ENCODE peak calls at places on chromosomes 5 and 9, in ten cellular contexts. Q is posterior vena cava; S is uterus; G is WERI-Rb-1; M is erythroblast; L is activated T-cell treated with anti-CD3 and anti-CD28 coated beads for 1 hour; O is HepG2; R is HuH-7; Y is H9; W is activated CD4-positive, CD25-positive, alpha-beta regulatory T cell treated with anti-CD3 and anti-CD28 coated beads, Interleukin-2, amount 50 U/mL, for 16 hours. N is an unnamed sample.

GRCh38 chr9:109010676-109011655 is 2.3 kb downstream of the CTNNAL1 start:
- DNase-seq in Q (no peak), S (no peak), G (no peak), M (peak), L (peak), O (peak), R (peak), Y (no peak), W (peak), N (no peak)

GRCh38 chr5:9015250-9015936 is 530.5 kb downstream of the SEMA5A start:
- DNase-seq in Q (no peak), S (no peak), G (no peak), M (no peak), L (no peak), O (no peak), R (no peak), Y (no peak), W (no peak), N (no peak)

GRCh38 chr5:180439911-180440769 is 54.0 kb upstream of the CNOT6 start:
- DNase-seq in Q (peak), S (no peak), G (no peak), M (no peak), L (no peak), O (no peak), R (no peak), Y (peak), W (no peak), N (no peak)

GRCh38 chr5:96374653-96375052 is 58.4 kb downstream of the PCSK1 start:
- DNase-seq in Q (no peak), S (no peak), G (no peak), M (no peak), L (no peak), O (no peak), R (no peak), Y (no peak), W (no peak), N (no peak)

GRCh38 chr5:179827684-179828083 is 7.0 kb downstream of the SQSTM1 start:
- DNase-seq in Q (peak), S (no peak), G (no peak), M (no peak), L (no peak), O (no peak), R (no peak), Y (no peak), W (no peak), N (no peak)

GRCh38 chr9:91187965-91188344 is 173.8 kb downstream of the AUH start:
- DNase-seq in Q (no peak), S (no peak), G (no peak), M (no peak), L (no peak), O (no peak), R (no peak), Y (no peak), W (no peak), N (no peak)

GRCh38 chr5:6488021-6488420 is 39.4 kb downstream of the UBE2QL1 start:
- DNase-seq in Q (no peak), S (no peak), G (no peak), M (no peak), L (no peak), O (no peak), R (no peak), Y (no peak), W (no peak), N (no peak)

GRCh38 chr5:132457371-132458225 is 33.0 kb downstream of the IRF1 start:
- DNase-seq in Q (no peak), S (peak), G (no peak), M (peak), L (no peak), O (peak), R (no peak), Y (no peak), W (no peak), N (no peak)

GRCh38 chr9:107740088-107740980 is 250.8 kb upstream of the KLF4 start:
- DNase-seq in Q (no peak), S (peak), G (no peak), M (no peak), L (no peak), O (no peak), R (no peak), Y (no peak), W (no peak), N (no peak)

GRCh38 chr9:113398796-113399195 is 2.3 kb downstream of the ALAD start:
- DNase-seq in Q (no peak), S (no peak), G (no peak), M (no peak), L (no peak), O (no peak), R (no peak), Y (no peak), W (no peak), N (no peak)

N was measured in BE2C.